ENCODE peak calls at places on chromosomes 11 and 22, in nine cellular contexts. Z is left cardiac atrium; E is activated CD8-positive, alpha-beta T cell treated with anti-CD3 and anti-CD28 coated beads for 36 hours; F is naive B cell; U is NCI-H345; T is HFFc6; Y is stimulated activated CD8-positive, alpha-beta memory T cell treated with anti-CD3 and anti-CD28 coated beads, Interleukin-7, amount 100 ng/mL, for 48 hours; D is activated T-helper 2 cell treated with anti-CD3 and anti-CD28 coated beads, Interferon-gamma antibody, Interleukin-2, Interleukin-4, amounts not matched to agents 10 μg/mL and 5 μg/mL and 100 μg/mL, durations not matched to agents 14 hours and 24 hours and 36 hours; W is mesothelial cell of epicardium. C is an unnamed sample.

GRCh38 chr11:84390441-84391078 is 1104.4 kb upstream of the CCDC90B start:
- DNase-seq in W (no peak), D (no peak), T (no peak), F (no peak), Y (no peak), Z (no peak), E (no peak), U (no peak), C (no peak)

GRCh38 chr22:49703990-49704344 is 123.7 kb downstream of the BRD1 start:
- DNase-seq in U (no peak), Y (no peak), D (no peak), Z (no peak), T (no peak), W (no peak), E (no peak), F (no peak), C (no peak)

GRCh38 chr22:39522567-39523300 is 2.4 kb downstream of the ATF4 start:
- DNase-seq in E (peak; percentile 53), F (no peak), D (no peak), T (peak; percentile 69), Z (no peak), Y (no peak), U (peak; percentile 75), W (no peak), C (no peak)

GRCh38 chr11:70906101-70906500 is 346.3 kb downstream of the SHANK2 start:
- DNase-seq in D (no peak), Y (no peak), U (no peak), Z (no peak), E (no peak), W (no peak), T (no peak), F (no peak), C (no peak)

GRCh38 chr22:29341056-29341848 is 25.8 kb upstream of the RASL10A start:
- DNase-seq in Y (no peak), D (no peak), F (no peak), U (no peak), T (no peak), Z (no peak), E (no peak), W (no peak), C (no peak)

GRCh38 chr11:111978028-111978771 is 41.1 kb downstream of the DIXDC1 start:
- DNase-seq in W (peak; percentile 54), U (no peak), Z (peak; percentile 73), T (peak; percentile 74), F (no peak), D (no peak), E (no peak), Y (no peak), C (no peak)

GRCh38 chr11:122486793-122487495 is 168.6 kb upstream of the UBASH3B start:
- DNase-seq in D (no peak), Y (no peak), F (no peak), Z (no peak), T (no peak), W (no peak), E (no peak), U (no peak), C (no peak)

GRCh38 chr11:85898456-85898855 is 43.3 kb downstream of the CCDC83 start:
- DNase-seq in Y (no peak), E (no peak), U (no peak), W (no peak), F (no peak), D (no peak), T (no peak), Z (no peak), C (no peak)

GRCh38 chr11:130217133-130217631 is 57.6 kb downstream of the ST14 start:
- DNase-seq in F (no peak), W (peak; percentile 31), T (no peak), Y (no peak), D (peak; percentile 6), Z (no peak), E (no peak), U (no peak), C (no peak)

GRCh38 chr11:2271077-2271326 is 614 bp upstream of the ASCL2 start:
- DNase-seq in W (no peak), Y (no peak), U (no peak), Z (peak; percentile 45), T (no peak), F (peak; percentile 46), E (peak; percentile 48), D (peak; percentile 9), C (no peak)

GRCh38 chr11:123547180-123547579 is 107.2 kb downstream of the SCN3B start:
- DNase-seq in T (no peak), Y (no peak), D (no peak), F (no peak), Z (no peak), U (no peak), E (no peak), W (no peak), C (no peak)

GRCh38 chr11:124602193-124602592 is 9.0 kb upstream of the PANX3 start:
- DNase-seq in W (no peak), F (no peak), D (no peak), E (no peak), T (peak; percentile 73), U (no peak), Z (no peak), Y (no peak), C (no peak)

GRCh38 chr22:41285441-41285819 is 557 bp downstream of the RANGAP1 start:
- DNase-seq in F (peak; percentile 37), U (peak; percentile 43), T (peak; percentile 94), E (peak; percentile 96), Y (peak; percentile 88), Z (peak; percentile 63), W (peak; percentile 65), D (peak; percentile 82), C (peak; percentile 90)

GRCh38 chr11:75468534-75469340 is 35.7 kb upstream of the KLHL35 start:
- DNase-seq in D (no peak), Y (no peak), U (no peak), Z (peak; percentile 83), W (no peak), T (no peak), E (no peak), F (no peak), C (no peak)

GRCh38 chr22:27107824-27108223 is 450.4 kb downstream of the MIAT start:
- DNase-seq in E (no peak), Y (no peak), D (no peak), T (peak; percentile 92), F (no peak), W (no peak), Z (peak; percentile 81), U (peak; percentile 64), C (no peak)

GRCh38 chr11:103805688-103806009 is 230.8 kb upstream of the DDI1 start:
- DNase-seq in Y (no peak), U (no peak), E (no peak), T (no peak), D (no peak), Z (no peak), F (no peak), W (no peak), C (no peak)

GRCh38 chr11:100759106-100759505 is 72.0 kb downstream of the ARHGAP42 start:
- DNase-seq in E (no peak), Z (no peak), D (no peak), Y (no peak), U (no peak), T (no peak), F (no peak), W (no peak), C (no peak)

GRCh38 chr11:66580803-66581202 is 12.1 kb downstream of the CCDC87 start:
- DNase-seq in Y (no peak), T (no peak), D (no peak), Z (no peak), F (no peak), W (no peak), E (no peak), U (no peak), C (no peak)